ENCODE peak calls at places on chromosomes 13 and 19, in seven cellular contexts. One of them, this sample, is unnamed.

GRCh38 chr19:51821511-51821910 is 26.6 kb downstream of the FPR3 start:
- DNase-seq in endothelial cell: no peak
- DNase-seq in fibroblast of the conjunctiva: no peak
- DNase-seq in IMR-90: no peak
- DNase-seq in stimulated activated naive CD8-positive, alpha-beta T cell treated with anti-CD3 and anti-CD28 coated beads, Interleukin-15, amount 100 ng/mL, for 72 hours: no peak
- DNase-seq in HAP-1: no peak
- DNase-seq in AG09309: no peak
- DNase-seq in this sample: no peak

GRCh38 chr19:4518345-4519171 is at the start of gene PLIN4:
- DNase-seq in HAP-1: no peak
- DNase-seq in fibroblast of the conjunctiva: peak
- DNase-seq in IMR-90: peak
- DNase-seq in stimulated activated naive CD8-positive, alpha-beta T cell treated with anti-CD3 and anti-CD28 coated beads, Interleukin-15, amount 100 ng/mL, for 72 hours: no peak
- DNase-seq in endothelial cell: no peak
- DNase-seq in AG09309: no peak
- DNase-seq in this sample: no peak

GRCh38 chr19:34260771-34261173 is 6.4 kb downstream of the GARRE1 start:
- DNase-seq in HAP-1: no peak
- DNase-seq in fibroblast of the conjunctiva: no peak
- DNase-seq in IMR-90: peak
- DNase-seq in endothelial cell: no peak
- DNase-seq in AG09309: no peak
- DNase-seq in stimulated activated naive CD8-positive, alpha-beta T cell treated with anti-CD3 and anti-CD28 coated beads, Interleukin-15, amount 100 ng/mL, for 72 hours: no peak
- DNase-seq in this sample: peak

GRCh38 chr19:43754562-43755255 is at the start of gene SMG9:
- DNase-seq in endothelial cell: peak
- DNase-seq in stimulated activated naive CD8-positive, alpha-beta T cell treated with anti-CD3 and anti-CD28 coated beads, Interleukin-15, amount 100 ng/mL, for 72 hours: peak
- DNase-seq in fibroblast of the conjunctiva: peak
- DNase-seq in IMR-90: peak
- DNase-seq in AG09309: peak
- DNase-seq in HAP-1: peak
- DNase-seq in this sample: peak

GRCh38 chr13:23381877-23382276 is 51.6 kb downstream of the SACS start:
- DNase-seq in AG09309: no peak
- DNase-seq in HAP-1: peak
- DNase-seq in endothelial cell: no peak
- DNase-seq in IMR-90: no peak
- DNase-seq in fibroblast of the conjunctiva: no peak
- DNase-seq in stimulated activated naive CD8-positive, alpha-beta T cell treated with anti-CD3 and anti-CD28 coated beads, Interleukin-15, amount 100 ng/mL, for 72 hours: no peak
- DNase-seq in this sample: no peak

GRCh38 chr19:4967738-4968461 is 1.0 kb upstream of the KDM4B start:
- DNase-seq in fibroblast of the conjunctiva: no peak
- DNase-seq in IMR-90: no peak
- DNase-seq in endothelial cell: no peak
- DNase-seq in AG09309: peak
- DNase-seq in HAP-1: peak
- DNase-seq in stimulated activated naive CD8-positive, alpha-beta T cell treated with anti-CD3 and anti-CD28 coated beads, Interleukin-15, amount 100 ng/mL, for 72 hours: no peak
- DNase-seq in this sample: peak

GRCh38 chr19:5035817-5036732 is 67.2 kb downstream of the KDM4B start:
- DNase-seq in fibroblast of the conjunctiva: no peak
- DNase-seq in AG09309: no peak
- DNase-seq in HAP-1: no peak
- DNase-seq in stimulated activated naive CD8-positive, alpha-beta T cell treated with anti-CD3 and anti-CD28 coated beads, Interleukin-15, amount 100 ng/mL, for 72 hours: no peak
- DNase-seq in endothelial cell: no peak
- DNase-seq in IMR-90: no peak
- DNase-seq in this sample: no peak

GRCh38 chr19:39032164-39032918 is at the start of gene FBXO27:
- DNase-seq in AG09309: no peak
- DNase-seq in HAP-1: peak
- DNase-seq in fibroblast of the conjunctiva: no peak
- DNase-seq in stimulated activated naive CD8-positive, alpha-beta T cell treated with anti-CD3 and anti-CD28 coated beads, Interleukin-15, amount 100 ng/mL, for 72 hours: peak
- DNase-seq in endothelial cell: peak
- DNase-seq in IMR-90: no peak
- DNase-seq in this sample: no peak

GRCh38 chr19:6212403-6213265 is 67.1 kb downstream of the MLLT1 start:
- DNase-seq in IMR-90: no peak
- DNase-seq in AG09309: no peak
- DNase-seq in HAP-1: no peak
- DNase-seq in stimulated activated naive CD8-positive, alpha-beta T cell treated with anti-CD3 and anti-CD28 coated beads, Interleukin-15, amount 100 ng/mL, for 72 hours: no peak
- DNase-seq in fibroblast of the conjunctiva: no peak
- DNase-seq in endothelial cell: no peak
- DNase-seq in this sample: no peak

GRCh38 chr19:55304279-55304978 is 20.6 kb downstream of the BRSK1 start:
- DNase-seq in IMR-90: no peak
- DNase-seq in HAP-1: peak
- DNase-seq in AG09309: no peak
- DNase-seq in fibroblast of the conjunctiva: no peak
- DNase-seq in stimulated activated naive CD8-positive, alpha-beta T cell treated with anti-CD3 and anti-CD28 coated beads, Interleukin-15, amount 100 ng/mL, for 72 hours: no peak
- DNase-seq in endothelial cell: no peak
- DNase-seq in this sample: peak

GRCh38 chr13:98055623-98056022 is 87.3 kb upstream of the FARP1 start:
- DNase-seq in fibroblast of the conjunctiva: no peak
- DNase-seq in AG09309: no peak
- DNase-seq in stimulated activated naive CD8-positive, alpha-beta T cell treated with anti-CD3 and anti-CD28 coated beads, Interleukin-15, amount 100 ng/mL, for 72 hours: no peak
- DNase-seq in endothelial cell: no peak
- DNase-seq in HAP-1: no peak
- DNase-seq in IMR-90: no peak
- DNase-seq in this sample: no peak

GRCh38 chr13:93270769-93271753 is 44.5 kb downstream of the GPC6 start:
- DNase-seq in endothelial cell: no peak
- DNase-seq in fibroblast of the conjunctiva: no peak
- DNase-seq in AG09309: no peak
- DNase-seq in HAP-1: no peak
- DNase-seq in IMR-90: peak
- DNase-seq in stimulated activated naive CD8-positive, alpha-beta T cell treated with anti-CD3 and anti-CD28 coated beads, Interleukin-15, amount 100 ng/mL, for 72 hours: no peak
- DNase-seq in this sample: no peak

GRCh38 chr19:42198676-42199439 is 18.6 kb downstream of the DEDD2 start:
- DNase-seq in endothelial cell: no peak
- DNase-seq in fibroblast of the conjunctiva: no peak
- DNase-seq in HAP-1: no peak
- DNase-seq in stimulated activated naive CD8-positive, alpha-beta T cell treated with anti-CD3 and anti-CD28 coated beads, Interleukin-15, amount 100 ng/mL, for 72 hours: peak
- DNase-seq in IMR-90: no peak
- DNase-seq in AG09309: no peak
- DNase-seq in this sample: no peak

GRCh38 chr13:113897161-113897560 is 33.3 kb upstream of the GAS6 start:
- DNase-seq in stimulated activated naive CD8-positive, alpha-beta T cell treated with anti-CD3 and anti-CD28 coated beads, Interleukin-15, amount 100 ng/mL, for 72 hours: no peak
- DNase-seq in endothelial cell: no peak
- DNase-seq in AG09309: peak
- DNase-seq in IMR-90: peak
- DNase-seq in fibroblast of the conjunctiva: peak
- DNase-seq in HAP-1: no peak
- DNase-seq in this sample: peak

GRCh38 chr19:17243340-17243853 is 2.3 kb downstream of the NR2F6 start:
- DNase-seq in AG09309: no peak
- DNase-seq in endothelial cell: no peak
- DNase-seq in stimulated activated naive CD8-positive, alpha-beta T cell treated with anti-CD3 and anti-CD28 coated beads, Interleukin-15, amount 100 ng/mL, for 72 hours: no peak
- DNase-seq in HAP-1: no peak
- DNase-seq in IMR-90: no peak
- DNase-seq in fibroblast of the conjunctiva: no peak
- DNase-seq in this sample: no peak

GRCh38 chr13:111213964-111214726 is 99.0 kb downstream of the ARHGEF7 start:
- DNase-seq in fibroblast of the conjunctiva: no peak
- DNase-seq in HAP-1: no peak
- DNase-seq in stimulated activated naive CD8-positive, alpha-beta T cell treated with anti-CD3 and anti-CD28 coated beads, Interleukin-15, amount 100 ng/mL, for 72 hours: no peak
- DNase-seq in IMR-90: no peak
- DNase-seq in AG09309: no peak
- DNase-seq in endothelial cell: no peak
- DNase-seq in this sample: no peak

GRCh38 chr13:103156346-103156998 is 90.3 kb upstream of the SLC10A2 start:
- DNase-seq in endothelial cell: no peak
- DNase-seq in stimulated activated naive CD8-positive, alpha-beta T cell treated with anti-CD3 and anti-CD28 coated beads, Interleukin-15, amount 100 ng/mL, for 72 hours: no peak
- DNase-seq in HAP-1: no peak
- DNase-seq in AG09309: no peak
- DNase-seq in fibroblast of the conjunctiva: no peak
- DNase-seq in IMR-90: no peak
- DNase-seq in this sample: no peak

GRCh38 chr13:83819156-83819555 is 63.1 kb downstream of the SLITRK1 start:
- DNase-seq in IMR-90: no peak
- DNase-seq in fibroblast of the conjunctiva: no peak
- DNase-seq in HAP-1: no peak
- DNase-seq in AG09309: peak
- DNase-seq in stimulated activated naive CD8-positive, alpha-beta T cell treated with anti-CD3 and anti-CD28 coated beads, Interleukin-15, amount 100 ng/mL, for 72 hours: no peak
- DNase-seq in endothelial cell: no peak
- DNase-seq in this sample: peak

GRCh38 chr13:30848332-30849027 is 57.6 kb upstream of the MEDAG start:
- DNase-seq in endothelial cell: no peak
- DNase-seq in fibroblast of the conjunctiva: no peak
- DNase-seq in AG09309: no peak
- DNase-seq in stimulated activated naive CD8-positive, alpha-beta T cell treated with anti-CD3 and anti-CD28 coated beads, Interleukin-15, amount 100 ng/mL, for 72 hours: no peak
- DNase-seq in IMR-90: no peak
- DNase-seq in HAP-1: no peak
- DNase-seq in this sample: no peak

GRCh38 chr19:45607071-45608029 is 5.3 kb upstream of the GPR4 start:
- DNase-seq in IMR-90: peak
- DNase-seq in AG09309: no peak
- DNase-seq in HAP-1: peak
- DNase-seq in stimulated activated naive CD8-positive, alpha-beta T cell treated with anti-CD3 and anti-CD28 coated beads, Interleukin-15, amount 100 ng/mL, for 72 hours: no peak
- DNase-seq in fibroblast of the conjunctiva: peak
- DNase-seq in endothelial cell: peak
- DNase-seq in this sample: peak

GRCh38 chr19:13098291-13099072 is 4.2 kb downstream of the LYL1 start:
- DNase-seq in stimulated activated naive CD8-positive, alpha-beta T cell treated with anti-CD3 and anti-CD28 coated beads, Interleukin-15, amount 100 ng/mL, for 72 hours: no peak
- DNase-seq in AG09309: no peak
- DNase-seq in HAP-1: peak
- DNase-seq in fibroblast of the conjunctiva: peak
- DNase-seq in endothelial cell: no peak
- DNase-seq in IMR-90: no peak
- DNase-seq in this sample: peak

GRCh38 chr19:56080669-56081401 is 40.3 kb downstream of the ZNF787 start:
- DNase-seq in endothelial cell: peak
- DNase-seq in IMR-90: peak
- DNase-seq in HAP-1: peak
- DNase-seq in stimulated activated naive CD8-positive, alpha-beta T cell treated with anti-CD3 and anti-CD28 coated beads, Interleukin-15, amount 100 ng/mL, for 72 hours: peak
- DNase-seq in fibroblast of the conjunctiva: peak
- DNase-seq in AG09309: peak
- DNase-seq in this sample: peak

GRCh38 chr19:38023245-38023644 is 116.2 kb downstream of the SIPA1L3 start:
- DNase-seq in fibroblast of the conjunctiva: no peak
- DNase-seq in IMR-90: peak
- DNase-seq in stimulated activated naive CD8-positive, alpha-beta T cell treated with anti-CD3 and anti-CD28 coated beads, Interleukin-15, amount 100 ng/mL, for 72 hours: no peak
- DNase-seq in endothelial cell: no peak
- DNase-seq in HAP-1: no peak
- DNase-seq in AG09309: no peak
- DNase-seq in this sample: peak

GRCh38 chr19:41939861-41940442 is 11.7 kb upstream of the ERFL start:
- DNase-seq in stimulated activated naive CD8-positive, alpha-beta T cell treated with anti-CD3 and anti-CD28 coated beads, Interleukin-15, amount 100 ng/mL, for 72 hours: no peak
- DNase-seq in endothelial cell: no peak
- DNase-seq in fibroblast of the conjunctiva: no peak
- DNase-seq in IMR-90: no peak
- DNase-seq in HAP-1: no peak
- DNase-seq in AG09309: no peak
- DNase-seq in this sample: no peak

GRCh38 chr13:49549289-49549688 is 36.1 kb downstream of the RCBTB1 start:
- DNase-seq in fibroblast of the conjunctiva: no peak
- DNase-seq in endothelial cell: no peak
- DNase-seq in stimulated activated naive CD8-positive, alpha-beta T cell treated with anti-CD3 and anti-CD28 coated beads, Interleukin-15, amount 100 ng/mL, for 72 hours: no peak
- DNase-seq in AG09309: no peak
- DNase-seq in IMR-90: no peak
- DNase-seq in HAP-1: no peak
- DNase-seq in this sample: no peak

This sample was measured in astrocyte of the spinal cord.